ENCODE peak calls at places on chromosomes 16 and 17, in five cellular contexts. One of them, this sample, is unnamed.

GRCh38 chr17:45334701-45335677 is 18.2 kb upstream of the MAP3K14 start:
- DNase-seq in NCI-H2081: no peak
- DNase-seq in GM10248: no peak
- DNase-seq in fibroblast of pulmonary artery: no peak
- DNase-seq in AML-193: no peak
- DNase-seq in this sample: no peak

GRCh38 chr16:53789159-53789558 is 85.2 kb downstream of the FTO start:
- DNase-seq in NCI-H2081: no peak
- DNase-seq in GM10248: no peak
- DNase-seq in fibroblast of pulmonary artery: peak
- DNase-seq in AML-193: no peak
- DNase-seq in this sample: no peak

GRCh38 chr16:19559242-19559910 is 3.9 kb downstream of the VPS35L start:
- DNase-seq in NCI-H2081: peak
- DNase-seq in GM10248: peak
- DNase-seq in fibroblast of pulmonary artery: peak
- DNase-seq in AML-193: peak
- DNase-seq in this sample: no peak

GRCh38 chr16:85393674-85394510 is 219.2 kb upstream of the GSE1 start:
- DNase-seq in NCI-H2081: no peak
- DNase-seq in GM10248: peak
- DNase-seq in fibroblast of pulmonary artery: peak
- DNase-seq in AML-193: no peak
- DNase-seq in this sample: peak

GRCh38 chr17:47907932-47908562 is 12.0 kb downstream of the SP2 start:
- DNase-seq in NCI-H2081: no peak
- DNase-seq in GM10248: no peak
- DNase-seq in fibroblast of pulmonary artery: no peak
- DNase-seq in AML-193: peak
- DNase-seq in this sample: no peak

GRCh38 chr17:4329838-4330237 is 36.6 kb downstream of the UBE2G1 start:
- DNase-seq in NCI-H2081: no peak
- DNase-seq in GM10248: no peak
- DNase-seq in fibroblast of pulmonary artery: peak
- DNase-seq in AML-193: no peak
- DNase-seq in this sample: no peak

GRCh38 chr16:67169642-67170167 is 633 bp upstream of the NOL3 start:
- DNase-seq in NCI-H2081: no peak
- DNase-seq in GM10248: no peak
- DNase-seq in fibroblast of pulmonary artery: no peak
- DNase-seq in AML-193: no peak
- DNase-seq in this sample: no peak

GRCh38 chr17:31660684-31661083 is 198.4 kb downstream of the COPRS start:
- DNase-seq in NCI-H2081: no peak
- DNase-seq in GM10248: peak
- DNase-seq in fibroblast of pulmonary artery: no peak
- DNase-seq in AML-193: no peak
- DNase-seq in this sample: no peak

GRCh38 chr16:11670171-11671131 is 2.2 kb downstream of the SNN start:
- DNase-seq in NCI-H2081: no peak
- DNase-seq in GM10248: peak
- DNase-seq in fibroblast of pulmonary artery: no peak
- DNase-seq in AML-193: no peak
- DNase-seq in this sample: no peak

GRCh38 chr17:2405247-2405926 is 4.5 kb upstream of the MNT start:
- DNase-seq in NCI-H2081: no peak
- DNase-seq in GM10248: no peak
- DNase-seq in fibroblast of pulmonary artery: peak
- DNase-seq in AML-193: no peak
- DNase-seq in this sample: no peak

GRCh38 chr17:82338858-82339633 is 5.5 kb upstream of the SECTM1 start:
- DNase-seq in NCI-H2081: no peak
- DNase-seq in GM10248: no peak
- DNase-seq in fibroblast of pulmonary artery: peak
- DNase-seq in AML-193: no peak
- DNase-seq in this sample: no peak

GRCh38 chr17:68491381-68491849 is 20.8 kb upstream of the PRKAR1A start:
- DNase-seq in NCI-H2081: no peak
- DNase-seq in GM10248: no peak
- DNase-seq in fibroblast of pulmonary artery: peak
- DNase-seq in AML-193: peak
- DNase-seq in this sample: no peak

GRCh38 chr17:48127371-48128051 is 19.9 kb downstream of the SNX11 start:
- DNase-seq in NCI-H2081: no peak
- DNase-seq in GM10248: no peak
- DNase-seq in fibroblast of pulmonary artery: peak
- DNase-seq in AML-193: no peak
- DNase-seq in this sample: no peak

GRCh38 chr17:6894206-6894528 is 62.6 kb upstream of the TEKT1 start:
- DNase-seq in NCI-H2081: no peak
- DNase-seq in GM10248: peak
- DNase-seq in fibroblast of pulmonary artery: peak
- DNase-seq in AML-193: no peak
- DNase-seq in this sample: peak

GRCh38 chr17:40417258-40417608 is 463 bp downstream of the TOP2A start:
- DNase-seq in NCI-H2081: no peak
- DNase-seq in GM10248: peak
- DNase-seq in fibroblast of pulmonary artery: no peak
- DNase-seq in AML-193: peak
- DNase-seq in this sample: no peak

GRCh38 chr16:53058441-53058840 is 3.6 kb downstream of the CHD9 start:
- DNase-seq in NCI-H2081: no peak
- DNase-seq in GM10248: no peak
- DNase-seq in fibroblast of pulmonary artery: no peak
- DNase-seq in AML-193: no peak
- DNase-seq in this sample: no peak

GRCh38 chr17:5793899-5794298 is 209.6 kb upstream of the NLRP1 start:
- DNase-seq in NCI-H2081: no peak
- DNase-seq in GM10248: no peak
- DNase-seq in fibroblast of pulmonary artery: no peak
- DNase-seq in AML-193: no peak
- DNase-seq in this sample: no peak

GRCh38 chr17:57394375-57394774 is 138.1 kb downstream of the MSI2 start:
- DNase-seq in NCI-H2081: no peak
- DNase-seq in GM10248: no peak
- DNase-seq in fibroblast of pulmonary artery: no peak
- DNase-seq in AML-193: no peak
- DNase-seq in this sample: no peak

GRCh38 chr17:66535611-66536010 is 233.2 kb downstream of the PRKCA start:
- DNase-seq in NCI-H2081: no peak
- DNase-seq in GM10248: no peak
- DNase-seq in fibroblast of pulmonary artery: no peak
- DNase-seq in AML-193: no peak
- DNase-seq in this sample: no peak

GRCh38 chr17:57552114-57552601 is 192.9 kb downstream of the CCDC182 start:
- DNase-seq in NCI-H2081: no peak
- DNase-seq in GM10248: peak
- DNase-seq in fibroblast of pulmonary artery: peak
- DNase-seq in AML-193: no peak
- DNase-seq in this sample: peak

GRCh38 chr16:30875881-30876791 is 17.7 kb downstream of the BCL7C start:
- DNase-seq in NCI-H2081: no peak
- DNase-seq in GM10248: peak
- DNase-seq in fibroblast of pulmonary artery: no peak
- DNase-seq in AML-193: peak
- DNase-seq in this sample: no peak

GRCh38 chr17:48393271-48393670 is 36.7 kb downstream of the SKAP1 start:
- DNase-seq in NCI-H2081: no peak
- DNase-seq in GM10248: no peak
- DNase-seq in fibroblast of pulmonary artery: no peak
- DNase-seq in AML-193: no peak
- DNase-seq in this sample: no peak

GRCh38 chr17:71330099-71330375 is 790.8 kb upstream of the SOX9 start:
- DNase-seq in NCI-H2081: no peak
- DNase-seq in GM10248: no peak
- DNase-seq in fibroblast of pulmonary artery: no peak
- DNase-seq in AML-193: no peak
- DNase-seq in this sample: no peak

GRCh38 chr17:29778936-29779811 is 150.9 kb downstream of the SSH2 start:
- DNase-seq in NCI-H2081: peak
- DNase-seq in GM10248: peak
- DNase-seq in fibroblast of pulmonary artery: peak
- DNase-seq in AML-193: peak
- DNase-seq in this sample: peak